ENCODE peak calls at places on chromosome 12, in four cellular contexts. F is EH, U is frontal cortex, A is NCI-H1105 treated with DMSO at 0.1 percent for 48 hours. O is an unnamed sample.

GRCh38 chr12:24996102-24996797 is 47.3 kb upstream of the BCAT1 start:
- DNase-seq in F (no peak), U (no peak), A (no peak), O (no peak)

GRCh38 chr12:16421806-16422205 is 74.4 kb downstream of the MGST1 start:
- DNase-seq in F (peak; percentile 21), U (no peak), A (no peak), O (no peak)

GRCh38 chr12:116692605-116693004 is 45.3 kb downstream of the SPRING1 start:
- DNase-seq in U (no peak), A (no peak), F (no peak), O (no peak)

GRCh38 chr12:117228239-117228638 is 38.0 kb upstream of the FBXO21 start:
- DNase-seq in U (no peak), F (no peak), A (no peak), O (no peak)

GRCh38 chr12:77847665-77848431 is 17.2 kb downstream of the NAV3 start:
- DNase-seq in A (no peak), U (no peak), F (peak; percentile 80), O (no peak)

GRCh38 chr12:51898506-51898905 is 8.8 kb upstream of the ACVRL1 start:
- DNase-seq in U (no peak), F (no peak), A (no peak), O (no peak)

GRCh38 chr12:105459760-105460325 is 129.4 kb downstream of the C12orf75 start:
- DNase-seq in F (no peak), U (no peak), A (no peak), O (no peak)

GRCh38 chr12:10392394-10392930 is 2.6 kb upstream of the KLRK1 start:
- DNase-seq in F (peak; percentile 86), A (no peak), U (no peak), O (no peak)

GRCh38 chr12:14664434-14665023 is 31.9 kb downstream of the GUCY2C start:
- DNase-seq in F (peak; percentile 36), U (no peak), A (peak; percentile 53), O (peak; percentile 13)

GRCh38 chr12:89863332-89863938 is 154.8 kb upstream of the ATP2B1 start:
- DNase-seq in F (no peak), A (no peak), U (no peak), O (peak; percentile 37)

GRCh38 chr12:50074936-50075807 is 10.0 kb upstream of the SMARCD1 start:
- DNase-seq in F (peak; percentile 88), U (peak; percentile 74), A (peak; percentile 44), O (peak; percentile 57)

GRCh38 chr12:104998423-104999346 is 12.6 kb downstream of the NOPCHAP1 start:
- DNase-seq in F (no peak), U (no peak), A (peak; percentile 97), O (peak; percentile 95)

GRCh38 chr12:24864796-24865125 is 84.1 kb downstream of the BCAT1 start:
- DNase-seq in F (no peak), U (no peak), A (no peak), O (no peak)

GRCh38 chr12:52037248-52037861 is 13.9 kb upstream of the NR4A1 start:
- DNase-seq in F (peak; percentile 63), A (no peak), U (no peak), O (no peak)

GRCh38 chr12:24719293-24719721 is 229.6 kb downstream of the BCAT1 start:
- DNase-seq in A (no peak), U (no peak), F (peak; percentile 79), O (no peak)

GRCh38 chr12:4050340-4050739 is 177.1 kb upstream of the PARP11 start:
- DNase-seq in A (no peak), U (no peak), F (no peak), O (no peak)

O was measured in NCI-H748 treated with DMSO at 0.1 percent for 48 hours.